ENCODE peak calls at places on chromosomes 7 and 10, in nine cellular contexts. K is Panc1, F is Karpas-422, E is SJSA1, Q is PC-3, W is prostate gland, X is endodermal cell, A is spleen, U is sigmoid colon. B is an unnamed sample.

GRCh38 chr7:126447984-126448383 is 804.8 kb downstream of the GRM8 start:
- DNase-seq in K (no peak), F (no peak), E (no peak), Q (no peak), W (no peak), X (no peak), A (no peak), U (no peak), B (no peak)

GRCh38 chr7:73504920-73505319 is 17.2 kb downstream of the BAZ1B start:
- DNase-seq in K (no peak), F (no peak), E (no peak), Q (no peak), W (no peak), X (no peak), A (no peak), U (no peak), B (no peak)

GRCh38 chr10:48285710-48286109 is 11.2 kb upstream of the FRMPD2 start:
- DNase-seq in K (no peak), F (no peak), E (no peak), Q (no peak), W (no peak), X (no peak), A (no peak), U (no peak), B (no peak)

GRCh38 chr7:16091951-16092350 is 329.4 kb downstream of the CRPPA start:
- DNase-seq in K (no peak), F (no peak), E (no peak), Q (no peak), W (no peak), X (no peak), A (no peak), U (no peak), B (no peak)

GRCh38 chr10:78915331-78915626 is 153.5 kb upstream of the ZMIZ1 start:
- DNase-seq in K (no peak), F (no peak), E (no peak), Q (no peak), W (no peak), X (no peak), A (peak; percentile 47), U (no peak), B (no peak)

GRCh38 chr7:151615784-151616183 is 96.1 kb upstream of the RHEB start:
- DNase-seq in K (no peak), F (no peak), E (no peak), Q (no peak), W (no peak), X (no peak), A (no peak), U (no peak), B (no peak)

GRCh38 chr7:142299226-142299625 is 41.4 kb upstream of the PRSS58 start:
- DNase-seq in K (no peak), F (no peak), E (no peak), Q (no peak), W (no peak), X (no peak), A (no peak), U (no peak), B (no peak)

GRCh38 chr7:84629216-84629615 is 434.6 kb upstream of the SEMA3A start:
- DNase-seq in K (no peak), F (no peak), E (no peak), Q (peak; percentile 21), W (no peak), X (no peak), A (no peak), U (no peak), B (no peak)

GRCh38 chr10:51503378-51503777 is 196.0 kb downstream of the CSTF2T start:
- DNase-seq in K (no peak), F (no peak), E (no peak), Q (no peak), W (no peak), X (no peak), A (no peak), U (no peak), B (no peak)

GRCh38 chr7:139654270-139655181 is 123.3 kb downstream of the HIPK2 start:
- DNase-seq in K (no peak), F (no peak), E (no peak), Q (no peak), W (no peak), X (no peak), A (no peak), U (no peak), B (peak; percentile 35)

GRCh38 chr10:62517252-62517651 is 143.1 kb downstream of the ZNF365 start:
- DNase-seq in K (no peak), F (peak; percentile 1), E (no peak), Q (no peak), W (no peak), X (no peak), A (no peak), U (no peak), B (no peak)

GRCh38 chr7:7157177-7157886 is 25.0 kb upstream of the C1GALT1 start:
- DNase-seq in K (no peak), F (peak; percentile 33), E (peak; percentile 51), Q (peak; percentile 49), W (no peak), X (no peak), A (no peak), U (no peak), B (no peak)

GRCh38 chr7:22488643-22489462 is 11.1 kb downstream of the STEAP1B start:
- DNase-seq in K (peak; percentile 60), F (peak; percentile 90), E (peak; percentile 39), Q (peak; percentile 86), W (peak; percentile 71), X (peak; percentile 95), A (no peak), U (peak; percentile 76), B (peak; percentile 74)

GRCh38 chr10:1660386-1660785 is 76.9 kb downstream of the ADARB2 start:
- DNase-seq in K (no peak), F (no peak), E (no peak), Q (no peak), W (no peak), X (peak; percentile 22), A (no peak), U (no peak), B (no peak)

DNA sequence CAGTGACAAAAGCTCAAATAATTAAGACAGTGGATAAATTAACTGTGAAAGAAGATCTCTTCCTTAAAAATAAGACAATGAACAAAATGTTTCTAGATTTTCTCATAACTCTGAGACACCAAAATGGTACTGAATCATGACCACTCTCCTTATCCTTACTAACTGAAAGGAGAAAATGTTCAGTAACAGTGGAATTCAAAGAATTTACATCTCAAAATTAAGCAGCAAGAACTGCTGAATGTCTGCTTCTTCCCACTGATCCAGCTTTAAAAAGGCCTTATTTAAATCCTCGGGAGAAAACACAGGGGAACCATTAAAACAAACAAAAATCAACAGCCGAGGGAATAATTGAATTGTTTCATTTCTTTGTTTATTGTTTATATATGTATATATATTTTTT is 27.3 kb upstream of the PLXDC2 start:
- DNase-seq in K (no peak), F (no peak), E (no peak), Q (no peak), W (no peak), X (no peak), A (no peak), U (no peak), B (no peak)
- H3K36me3 ChIP-seq in K (no peaks in the 10 kb centered on the region), F (no peaks in the 10 kb centered on the region), E (no peaks in the 10 kb centered on the region), Q (no peaks in the 10 kb centered on the region), W (no peaks in the 10 kb centered on the region), X (no peaks in the 10 kb centered on the region), A (no peaks in the 10 kb centered on the region), U (no peaks in the 10 kb centered on the region), B (no peaks in the 10 kb centered on the region)

GRCh38 chr7:100431286-100431735 is 1.7 kb downstream of the MEPCE start:
- DNase-seq in K (no peak), F (no peak), E (no peak), Q (no peak), W (no peak), X (peak; percentile 49), A (peak; percentile 84), U (peak; percentile 70), B (no peak)
- H3K27ac ChIP-seq in K (peak overlapping the region; percentile 98), F (peak overlapping the region; percentile 97), E (no peak overlapping the region), Q (no peak overlapping the region), W (peak overlapping the region; percentile 100), X (peak overlapping the region; percentile 4), A (peak overlapping the region; percentile 100), U (peak overlapping the region; percentile 99), B (peak overlapping the region; percentile 22)

GRCh38 chr7:35257251-35258124 is 3.6 kb upstream of the TBX20 start:
- DNase-seq in K (no peak), F (no peak), E (no peak), Q (no peak), W (no peak), X (peak; percentile 79), A (no peak), U (no peak), B (no peak)

GRCh38 chr7:35259555-35259954 is 5.7 kb upstream of the TBX20 start:
- DNase-seq in K (no peak), F (no peak), E (no peak), Q (no peak), W (no peak), X (no peak), A (no peak), U (no peak), B (no peak)

GRCh38 chr7:35260254-35260653 is 6.4 kb upstream of the TBX20 start:
- DNase-seq in K (no peak), F (no peak), E (no peak), Q (no peak), W (no peak), X (no peak), A (no peak), U (no peak), B (no peak)

GRCh38 chr7:35258891-35259537 is 5.1 kb upstream of the TBX20 start:
- DNase-seq in K (no peak), F (no peak), E (no peak), Q (no peak), W (no peak), X (peak; percentile 57), A (no peak), U (no peak), B (no peak)

GRCh38 chr7:35258125-35258890 is 4.4 kb upstream of the TBX20 start:
- DNase-seq in K (no peak), F (no peak), E (no peak), Q (no peak), W (no peak), X (no peak), A (no peak), U (no peak), B (no peak)
- H3K4me1 ChIP-seq in K (no peaks in the 10 kb centered on the region), F (no peaks in the 10 kb centered on the region), E (peaks cover 9% of the 10 kb centered on the region), Q (no peaks in the 10 kb centered on the region), W (no peaks in the 10 kb centered on the region), X (peaks cover 16% of the 10 kb centered on the region), A (peaks cover 30% of the 10 kb centered on the region), U (no peaks in the 10 kb centered on the region), B (no peaks in the 10 kb centered on the region)

DNA sequence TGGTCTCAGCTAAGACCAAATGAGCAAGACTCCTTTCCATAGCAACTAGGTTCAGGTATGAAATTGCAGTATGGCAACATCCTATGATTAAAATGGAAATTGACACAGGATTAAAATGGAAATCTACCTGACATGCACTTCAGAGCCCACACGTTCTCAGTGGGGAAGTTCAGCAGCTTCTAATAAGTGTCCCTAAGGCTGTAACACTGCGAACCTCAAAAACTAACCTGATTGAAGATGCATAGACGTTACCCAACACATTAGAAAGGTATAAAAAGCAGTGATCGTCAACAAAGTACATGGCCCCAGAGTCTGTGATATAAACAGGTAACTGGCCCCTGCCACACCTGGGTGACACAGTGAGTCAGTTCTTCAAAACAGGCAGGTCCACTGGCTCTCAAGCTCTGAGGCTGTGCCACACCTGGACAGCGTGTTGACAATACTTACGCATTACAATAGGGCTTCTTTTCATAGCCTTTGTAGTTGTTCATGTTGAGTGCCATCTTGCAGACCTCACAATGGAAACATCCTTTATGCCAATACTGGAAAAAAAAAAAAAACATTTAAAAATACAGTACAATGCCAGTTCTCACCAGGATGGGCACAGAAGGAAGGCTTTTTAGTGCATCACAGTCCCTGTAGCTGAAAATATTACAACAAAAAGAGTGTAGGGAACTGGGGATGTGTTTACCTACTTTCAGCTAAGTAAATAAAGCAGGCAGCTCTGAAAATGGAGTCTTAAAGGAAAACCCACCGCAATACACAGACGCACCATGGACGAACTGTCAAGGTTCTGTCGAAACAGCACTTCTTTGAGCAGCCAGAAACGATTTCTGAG is 275.0 kb upstream of the NEBL start:
- DNase-seq in K (no peak), F (no peak), E (no peak), Q (peak; percentile 19), W (no peak), X (no peak), A (no peak), U (no peak), B (no peak)
- H3K36me3 ChIP-seq in K (peaks cover 2% of the 10 kb centered on the region), F (no peaks in the 10 kb centered on the region), E (no peaks in the 10 kb centered on the region), Q (no peaks in the 10 kb centered on the region), W (no peaks in the 10 kb centered on the region), X (peaks cover 28% of the 10 kb centered on the region), A (no peaks in the 10 kb centered on the region), U (no peaks in the 10 kb centered on the region), B (no peaks in the 10 kb centered on the region)

B was measured in small intestine.